ENCODE peak calls at places on chromosomes 16 and 17, in four cellular contexts. One of them, this sample, is unnamed.

GRCh38 chr17:75590314-75590761 is 2.7 kb downstream of the MYO15B start:
- DNase-seq in body of pancreas: no peak
- DNase-seq in GM12878: no peak
- DNase-seq in uterus: no peak
- DNase-seq in this sample: no peak

GRCh38 chr17:81400154-81400938 is 5.1 kb downstream of the BAHCC1 start:
- DNase-seq in body of pancreas: peak
- DNase-seq in GM12878: no peak
- DNase-seq in uterus: no peak
- DNase-seq in this sample: no peak

GRCh38 chr17:82215095-82215971 is 2.7 kb upstream of the CCDC57 start:
- DNase-seq in body of pancreas: no peak
- DNase-seq in uterus: no peak
- DNase-seq in GM12878: no peak
- DNase-seq in this sample: no peak

GRCh38 chr16:4914528-4915225 is 22.3 kb downstream of the PPL start:
- DNase-seq in body of pancreas: no peak
- DNase-seq in GM12878: no peak
- DNase-seq in uterus: no peak
- DNase-seq in this sample: no peak

GRCh38 chr17:34580685-34581445 is 1.5 kb downstream of the TMEM132E start:
- DNase-seq in GM12878: no peak
- DNase-seq in body of pancreas: no peak
- DNase-seq in uterus: no peak
- DNase-seq in this sample: no peak

GRCh38 chr17:42009170-42009569 is 8.1 kb downstream of the DNAJC7 start:
- DNase-seq in body of pancreas: no peak
- DNase-seq in uterus: no peak
- DNase-seq in GM12878: no peak
- DNase-seq in this sample: no peak

GRCh38 chr16:12780467-12780866 is 23.2 kb downstream of the CPPED1 start:
- DNase-seq in body of pancreas: no peak
- DNase-seq in GM12878: no peak
- DNase-seq in uterus: no peak
- DNase-seq in this sample: no peak

GRCh38 chr17:82780981-82781893 is 29.4 kb downstream of the TBCD start:
- DNase-seq in uterus: no peak
- DNase-seq in body of pancreas: no peak
- DNase-seq in GM12878: no peak
- DNase-seq in this sample: no peak

GRCh38 chr17:17767096-17767470 is 69.7 kb downstream of the SREBF1 start:
- DNase-seq in uterus: no peak
- DNase-seq in GM12878: no peak
- DNase-seq in body of pancreas: no peak
- DNase-seq in this sample: no peak

GRCh38 chr16:11370084-11370931 is 25.0 kb downstream of the RMI2 start:
- DNase-seq in GM12878: peak
- DNase-seq in uterus: no peak
- DNase-seq in body of pancreas: peak
- DNase-seq in this sample: peak

GRCh38 chr17:32525116-32525515 is 38.3 kb downstream of the CDK5R1 start:
- DNase-seq in uterus: no peak
- DNase-seq in GM12878: no peak
- DNase-seq in body of pancreas: no peak
- DNase-seq in this sample: no peak

GRCh38 chr16:80323187-80323807 is 217.5 kb upstream of the DYNLRB2 start:
- DNase-seq in uterus: no peak
- DNase-seq in GM12878: no peak
- DNase-seq in body of pancreas: no peak
- DNase-seq in this sample: no peak

GRCh38 chr17:48576479-48577309 is 1.5 kb downstream of the HOXB4 start:
- DNase-seq in GM12878: no peak
- DNase-seq in body of pancreas: no peak
- DNase-seq in uterus: peak
- DNase-seq in this sample: peak

GRCh38 chr17:43757171-43757660 is 1.4 kb downstream of the SOST start:
- DNase-seq in uterus: no peak
- DNase-seq in GM12878: no peak
- DNase-seq in body of pancreas: no peak
- DNase-seq in this sample: no peak

GRCh38 chr16:65154321-65154720 is 32.5 kb upstream of the CDH11 start:
- DNase-seq in body of pancreas: no peak
- DNase-seq in GM12878: no peak
- DNase-seq in uterus: no peak
- DNase-seq in this sample: no peak

GRCh38 chr17:76381633-76382304 is 2.6 kb upstream of the SPHK1 start:
- DNase-seq in uterus: no peak
- DNase-seq in body of pancreas: peak
- DNase-seq in GM12878: no peak
- DNase-seq in this sample: no peak

GRCh38 chr17:29155966-29156338 is 24.2 kb downstream of the MYO18A start:
- DNase-seq in body of pancreas: peak
- DNase-seq in GM12878: no peak
- DNase-seq in uterus: no peak
- DNase-seq in this sample: no peak

GRCh38 chr17:6712058-6712853 is 913 bp downstream of the SLC13A5 start:
- DNase-seq in body of pancreas: no peak
- DNase-seq in uterus: no peak
- DNase-seq in GM12878: no peak
- DNase-seq in this sample: no peak

GRCh38 chr17:62790554-62790953 is 17.6 kb downstream of the MARCHF10 start:
- DNase-seq in body of pancreas: no peak
- DNase-seq in GM12878: no peak
- DNase-seq in uterus: no peak
- DNase-seq in this sample: no peak

GRCh38 chr16:12025472-12025871 is 48.9 kb downstream of the SNX29 start:
- DNase-seq in GM12878: no peak
- DNase-seq in body of pancreas: no peak
- DNase-seq in uterus: no peak
- DNase-seq in this sample: no peak

GRCh38 chr16:72241930-72242329 is 70.0 kb upstream of the PMFBP1 start:
- DNase-seq in GM12878: no peak
- DNase-seq in body of pancreas: peak
- DNase-seq in uterus: no peak
- DNase-seq in this sample: no peak

GRCh38 chr16:85286066-85286712 is 173.9 kb upstream of the CIBAR2 start:
- DNase-seq in uterus: peak
- DNase-seq in GM12878: no peak
- DNase-seq in body of pancreas: peak
- DNase-seq in this sample: no peak

GRCh38 chr17:52477824-52478614 is 319.5 kb upstream of the CA10 start:
- DNase-seq in body of pancreas: no peak
- DNase-seq in GM12878: no peak
- DNase-seq in uterus: no peak
- DNase-seq in this sample: no peak

GRCh38 chr17:77957869-77958715 is at the start of gene TNRC6C:
- DNase-seq in GM12878: peak
- DNase-seq in uterus: peak
- DNase-seq in body of pancreas: peak
- DNase-seq in this sample: peak
- TF ChIP-seq POLR2A in GM12878: peak
- TF ChIP-seq POLR2A in uterus: peak
- TF ChIP-seq POLR2A in body of pancreas: peak
- TF ChIP-seq POLR2A in this sample: peak

DNA sequence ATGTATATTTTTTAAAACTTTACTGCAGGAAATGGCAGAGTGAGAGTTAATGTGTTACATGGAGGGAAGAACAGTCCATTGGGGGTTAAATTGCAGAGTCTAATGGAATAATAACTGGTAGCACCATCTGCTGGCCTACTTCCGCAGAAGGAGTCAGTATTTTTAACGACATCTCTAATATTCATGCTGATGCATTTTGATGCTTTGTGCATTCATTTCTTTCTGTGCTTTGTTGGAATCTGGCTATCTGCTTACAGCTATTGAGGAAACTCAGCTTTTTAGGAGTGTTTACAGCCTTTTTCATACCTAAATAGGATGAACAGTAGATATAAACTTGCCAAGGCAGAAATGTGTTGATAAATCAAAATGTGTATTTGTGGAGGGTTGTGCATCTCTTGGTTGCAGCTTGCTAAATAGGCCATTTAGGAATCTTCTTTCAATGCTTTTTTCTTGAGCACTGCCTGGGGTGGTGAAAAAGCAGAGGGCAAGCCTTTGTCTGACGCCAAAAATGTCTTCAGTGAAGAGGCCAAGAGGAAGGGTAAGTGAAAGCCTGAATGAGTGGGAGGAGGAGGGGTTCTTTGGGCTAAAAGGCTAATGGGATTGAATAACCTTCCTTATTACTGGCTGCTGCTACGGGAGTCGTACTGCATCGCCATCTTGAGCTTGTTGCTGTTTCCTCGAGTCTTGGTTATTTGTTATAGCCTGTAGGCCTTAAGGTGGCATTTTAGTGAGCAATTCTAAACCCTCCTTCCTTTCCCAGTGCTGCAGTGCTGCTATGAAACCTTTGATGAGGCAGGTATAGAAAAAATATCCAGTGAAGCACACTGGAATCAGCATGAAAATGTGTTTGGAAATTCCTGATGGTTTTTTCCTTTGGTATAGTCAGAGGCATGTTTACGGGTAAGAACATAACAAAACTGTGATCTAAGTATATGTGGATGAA is 153.3 kb downstream of the CHD9 start:
- DNase-seq in uterus: no peak
- DNase-seq in body of pancreas: peak
- DNase-seq in GM12878: peak
- DNase-seq in this sample: peak
- TF ChIP-seq POLR2A in uterus: no peak
- TF ChIP-seq POLR2A in body of pancreas: peak
- TF ChIP-seq POLR2A in GM12878: peak
- TF ChIP-seq POLR2A in this sample: no peak

DNA sequence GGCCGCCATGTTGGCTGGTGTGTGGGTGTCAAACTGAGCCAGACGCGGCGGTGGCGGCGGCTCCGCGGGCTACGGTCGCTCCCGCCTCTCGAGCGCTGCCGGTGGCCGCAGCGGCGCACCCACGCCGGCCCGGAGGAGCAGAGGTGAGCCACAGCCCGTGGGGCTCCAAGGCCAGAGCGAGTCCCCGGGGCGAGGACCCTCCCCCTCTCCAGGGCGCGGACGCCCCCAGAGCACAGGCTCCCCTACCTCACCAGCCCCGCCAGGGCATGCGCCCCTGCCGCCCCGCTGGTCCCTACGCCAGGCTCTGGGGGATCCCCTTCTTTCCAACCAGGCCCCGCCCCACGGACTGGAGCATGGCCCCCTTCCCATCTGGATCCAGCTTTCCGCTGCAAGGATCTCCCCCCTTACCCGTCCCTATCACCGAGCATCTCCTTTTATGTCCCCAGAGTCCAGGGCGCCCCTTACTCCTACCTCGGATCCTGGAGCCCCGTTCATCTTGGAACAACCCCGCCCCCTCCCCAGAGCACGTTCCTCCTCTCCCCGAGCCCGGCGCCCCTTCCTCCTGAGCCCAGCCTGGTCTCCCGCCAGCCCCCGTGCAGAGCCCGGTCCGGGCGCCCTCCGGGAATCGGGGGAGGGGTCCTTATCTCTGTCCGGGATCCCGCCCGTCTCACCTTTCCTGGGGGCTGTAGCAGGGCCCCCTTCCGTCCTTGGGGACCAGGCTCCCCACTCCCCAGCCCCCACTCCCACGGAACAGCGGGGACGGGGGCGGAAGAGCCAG is 412 bp downstream of the EPN2 start:
- DNase-seq in GM12878: no peak
- DNase-seq in uterus: no peak
- DNase-seq in body of pancreas: peak
- DNase-seq in this sample: peak
- TF ChIP-seq POLR2A in GM12878: peak
- TF ChIP-seq POLR2A in uterus: peak
- TF ChIP-seq POLR2A in body of pancreas: peak
- TF ChIP-seq POLR2A in this sample: peak

GRCh38 chr17:7856840-7857723 is at the start of gene NAA38:
- DNase-seq in body of pancreas: peak
- DNase-seq in GM12878: peak
- DNase-seq in uterus: peak
- DNase-seq in this sample: peak
- TF ChIP-seq POLR2A in body of pancreas: peak
- TF ChIP-seq POLR2A in GM12878: peak
- TF ChIP-seq POLR2A in uterus: no peak
- TF ChIP-seq POLR2A in this sample: peak

GRCh38 chr17:27332485-27333409 is 38.8 kb downstream of the WSB1 start:
- DNase-seq in GM12878: peak
- DNase-seq in body of pancreas: peak
- DNase-seq in uterus: peak
- DNase-seq in this sample: peak
- TF ChIP-seq POLR2A in GM12878: no peak
- TF ChIP-seq POLR2A in body of pancreas: peak
- TF ChIP-seq POLR2A in uterus: no peak
- TF ChIP-seq POLR2A in this sample: no peak

GRCh38 chr17:73359255-73359816 is 47.5 kb upstream of the CDC42EP4 start:
- DNase-seq in uterus: no peak
- DNase-seq in body of pancreas: no peak
- DNase-seq in GM12878: no peak
- DNase-seq in this sample: no peak

GRCh38 chr17:73360961-73361761 is 49.4 kb upstream of the CDC42EP4 start:
- DNase-seq in uterus: no peak
- DNase-seq in body of pancreas: no peak
- DNase-seq in GM12878: no peak
- DNase-seq in this sample: no peak

GRCh38 chr17:73357981-73358380 is 46.2 kb upstream of the CDC42EP4 start:
- DNase-seq in body of pancreas: no peak
- DNase-seq in GM12878: no peak
- DNase-seq in uterus: no peak
- DNase-seq in this sample: no peak

GRCh38 chr17:73358668-73359067 is 46.9 kb upstream of the CDC42EP4 start:
- DNase-seq in GM12878: no peak
- DNase-seq in uterus: no peak
- DNase-seq in body of pancreas: peak
- DNase-seq in this sample: no peak

GRCh38 chr17:73359987-73360410 is 48.2 kb upstream of the CDC42EP4 start:
- DNase-seq in GM12878: no peak
- DNase-seq in uterus: no peak
- DNase-seq in body of pancreas: peak
- DNase-seq in this sample: no peak
- TF ChIP-seq POLR2A in GM12878: no peak
- TF ChIP-seq POLR2A in uterus: no peak
- TF ChIP-seq POLR2A in body of pancreas: peak
- TF ChIP-seq POLR2A in this sample: no peak